ENCODE peak calls at places on chromosomes 7 and 10, in seven cellular contexts. L is H1, J is upper lobe of right lung, Y is suprapubic skin, E is aorta, P is left ventricle myocardium inferior, F is uterus. A is an unnamed sample.

GRCh38 chr10:70588852-70589570 is 13.5 kb downstream of the PRF1 start:
- DNase-seq in L (no peak), J (no peak), Y (no peak), E (no peak), P (no peak), F (no peak), A (no peak)

GRCh38 chr10:27100800-27101347 is 580 bp upstream of the ANKRD26 start:
- DNase-seq in L (no peak), J (no peak), Y (no peak), E (no peak), P (no peak), F (no peak), A (no peak)

GRCh38 chr7:153858335-153858734 is 193.9 kb upstream of the DPP6 start:
- DNase-seq in L (no peak), J (no peak), Y (no peak), E (no peak), P (no peak), F (peak), A (no peak)

GRCh38 chr7:24882989-24883631 is 96.9 kb downstream of the OSBPL3 start:
- DNase-seq in L (no peak), J (no peak), Y (no peak), E (peak), P (peak), F (peak), A (no peak)

GRCh38 chr10:26711324-26711723 is 13.8 kb downstream of the PDSS1 start:
- DNase-seq in L (no peak), J (no peak), Y (no peak), E (no peak), P (no peak), F (no peak), A (no peak)

GRCh38 chr7:84633-85020 is 107.7 kb upstream of the FAM20C start:
- DNase-seq in L (no peak), J (no peak), Y (no peak), E (no peak), P (no peak), F (no peak), A (no peak)

GRCh38 chr10:3807221-3807927 is 22.4 kb upstream of the KLF6 start:
- DNase-seq in L (no peak), J (no peak), Y (no peak), E (no peak), P (no peak), F (no peak), A (no peak)

GRCh38 chr7:105802611-105803520 is 73.5 kb downstream of the ATXN7L1 start:
- DNase-seq in L (no peak), J (no peak), Y (no peak), E (no peak), P (no peak), F (no peak), A (no peak)

GRCh38 chr7:40298421-40298820 is 163.6 kb downstream of the SUGCT start:
- DNase-seq in L (no peak), J (no peak), Y (no peak), E (no peak), P (no peak), F (no peak), A (no peak)

GRCh38 chr10:70656489-70656888 is 15.8 kb upstream of the ADAMTS14 start:
- DNase-seq in L (no peak), J (peak), Y (peak), E (no peak), P (no peak), F (no peak), A (no peak)

GRCh38 chr7:44259547-44260457 is 59.0 kb downstream of the YKT6 start:
- DNase-seq in L (no peak), J (no peak), Y (no peak), E (peak), P (peak), F (peak), A (no peak)

GRCh38 chr10:56585447-56586171 is 224.6 kb upstream of the ZWINT start:
- DNase-seq in L (peak), J (no peak), Y (no peak), E (no peak), P (no peak), F (no peak), A (no peak)

GRCh38 chr7:129258649-129259389 is 34.0 kb downstream of the AHCYL2 start:
- DNase-seq in L (no peak), J (no peak), Y (no peak), E (no peak), P (no peak), F (no peak), A (peak)

GRCh38 chr7:88200793-88201192 is 19.0 kb downstream of the SRI start:
- DNase-seq in L (no peak), J (no peak), Y (no peak), E (no peak), P (no peak), F (no peak), A (no peak)

GRCh38 chr7:4074407-4074806 is 607.7 kb upstream of the FOXK1 start:
- DNase-seq in L (no peak), J (no peak), Y (no peak), E (no peak), P (no peak), F (no peak), A (no peak)

GRCh38 chr10:20890491-20891337 is 6.4 kb downstream of the NEBL start:
- DNase-seq in L (no peak), J (no peak), Y (no peak), E (no peak), P (no peak), F (no peak), A (no peak)

GRCh38 chr10:25556457-25556856 is 377.6 kb upstream of the MYO3A start:
- DNase-seq in L (no peak), J (no peak), Y (no peak), E (no peak), P (no peak), F (no peak), A (no peak)

GRCh38 chr7:55306331-55306730 is 58.8 kb upstream of the LANCL2 start:
- DNase-seq in L (no peak), J (no peak), Y (no peak), E (no peak), P (no peak), F (no peak), A (no peak)

GRCh38 chr10:114402871-114403544 is 1.3 kb downstream of the AFAP1L2 start:
- DNase-seq in L (no peak), J (no peak), Y (no peak), E (peak), P (no peak), F (no peak), A (no peak)

GRCh38 chr7:50379082-50379481 is 71.1 kb downstream of the FIGNL1 start:
- DNase-seq in L (peak), J (no peak), Y (no peak), E (no peak), P (no peak), F (no peak), A (peak)

GRCh38 chr10:124674768-124675222 is 69.4 kb downstream of the FAM53B start:
- DNase-seq in L (no peak), J (peak), Y (no peak), E (no peak), P (no peak), F (no peak), A (no peak)

GRCh38 chr7:100360102-100360607 is 2.2 kb downstream of the PILRB start:
- DNase-seq in L (no peak), J (peak), Y (no peak), E (peak), P (no peak), F (no peak), A (no peak)

GRCh38 chr7:120611959-120612358 is 246.0 kb downstream of the TSPAN12 start:
- DNase-seq in L (no peak), J (no peak), Y (no peak), E (no peak), P (no peak), F (no peak), A (no peak)

DNA sequence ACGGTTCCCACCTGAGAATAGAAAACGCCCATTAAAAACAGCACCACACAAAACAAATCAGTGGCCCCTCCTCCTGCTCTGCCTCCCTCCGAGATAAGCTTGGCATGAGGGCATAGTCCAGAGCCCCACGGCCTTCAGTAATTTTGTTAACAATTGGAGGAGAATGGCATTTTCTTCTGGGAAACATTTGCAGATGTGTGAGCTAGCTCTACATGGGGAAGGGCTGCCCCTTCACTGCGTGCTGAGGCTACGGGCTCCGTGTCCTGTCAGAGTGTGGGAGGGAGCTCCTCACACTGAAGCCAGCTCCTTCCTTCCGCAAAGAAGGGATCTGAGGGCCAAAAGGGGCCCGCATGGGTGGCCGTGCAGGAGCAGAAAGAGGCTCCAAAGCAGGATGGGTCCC is 15.2 kb downstream of the GRK5 start:
- DNase-seq in L (no peak), J (no peak), Y (no peak), E (no peak), P (no peak), F (no peak), A (no peak)
- H3K27ac ChIP-seq in L (no peak), J (peak), Y (peak), E (peak), P (peak), F (peak), A (no peak)

DNA sequence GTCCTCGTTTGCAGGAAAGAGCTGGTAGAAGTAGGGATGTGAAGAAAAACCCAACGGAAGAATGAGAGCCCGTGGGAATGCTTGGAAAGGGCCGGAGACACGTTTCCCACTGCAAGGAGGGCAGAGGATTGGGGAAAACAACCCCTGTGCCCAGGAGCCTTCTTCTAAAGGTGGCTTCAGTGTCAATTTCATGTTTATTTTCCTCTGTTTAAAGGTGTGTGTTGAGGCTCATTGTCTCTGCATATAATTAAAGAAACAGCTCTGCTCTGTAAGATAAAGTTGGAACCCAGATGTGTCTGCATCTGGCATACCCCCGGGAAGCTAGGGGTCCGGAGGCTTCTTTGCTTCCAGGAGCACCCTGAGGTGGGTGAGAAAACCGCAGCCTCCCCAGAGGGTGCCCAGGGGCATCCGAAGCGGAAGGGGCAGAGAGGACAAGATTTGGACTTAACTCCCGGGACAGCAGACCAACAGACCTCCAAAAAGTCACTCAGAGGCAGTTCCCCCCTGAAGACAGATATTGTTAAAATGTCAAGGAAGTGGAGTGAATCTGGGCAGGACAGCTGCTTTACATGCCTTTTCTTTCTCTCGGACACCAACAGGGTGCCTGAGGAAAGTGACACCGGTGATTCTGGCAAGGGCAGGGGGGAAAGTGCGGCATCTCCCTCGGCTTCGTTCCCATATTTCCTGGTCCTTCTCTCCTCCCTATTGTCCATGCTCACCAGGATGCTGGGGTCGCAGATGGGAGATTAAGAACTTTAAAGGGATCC is 8.6 kb upstream of the GATA3 start:
- DNase-seq in L (peak), J (no peak), Y (no peak), E (peak), P (no peak), F (no peak), A (no peak)
- H3K4me3 ChIP-seq in L (peak), J (no peak), Y (peak), E (no peak), P (peak), F (no peak), A (no peak)

DNA sequence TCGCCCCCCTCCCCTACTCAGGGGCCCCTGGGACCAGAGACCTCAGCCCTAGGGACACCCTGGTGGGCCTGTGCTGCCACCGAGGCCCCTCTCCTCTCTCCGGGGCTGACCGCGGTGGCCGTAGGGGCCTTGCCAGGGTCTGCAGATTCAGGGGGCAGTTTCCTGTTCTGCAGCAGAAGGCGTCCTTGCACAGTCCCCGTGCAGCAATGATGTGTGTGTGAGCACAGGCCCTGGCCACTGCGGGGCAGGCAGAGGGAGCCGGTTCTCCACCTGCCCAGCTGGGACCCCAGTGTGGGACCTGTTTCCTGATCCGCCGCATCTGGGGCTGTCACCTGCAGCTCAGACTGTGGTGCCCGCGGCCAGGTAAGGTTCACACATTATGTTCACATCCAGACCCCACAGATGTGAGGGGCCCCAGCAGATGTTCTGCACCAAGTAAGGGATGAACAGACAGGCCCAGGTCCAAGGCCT is 60.7 kb upstream of the DNAJB6 start:
- DNase-seq in L (peak), J (peak), Y (no peak), E (peak), P (no peak), F (no peak), A (no peak)
- H3K27ac ChIP-seq in L (no peak), J (no peak), Y (no peak), E (no peak), P (no peak), F (no peak), A (no peak)

DNA sequence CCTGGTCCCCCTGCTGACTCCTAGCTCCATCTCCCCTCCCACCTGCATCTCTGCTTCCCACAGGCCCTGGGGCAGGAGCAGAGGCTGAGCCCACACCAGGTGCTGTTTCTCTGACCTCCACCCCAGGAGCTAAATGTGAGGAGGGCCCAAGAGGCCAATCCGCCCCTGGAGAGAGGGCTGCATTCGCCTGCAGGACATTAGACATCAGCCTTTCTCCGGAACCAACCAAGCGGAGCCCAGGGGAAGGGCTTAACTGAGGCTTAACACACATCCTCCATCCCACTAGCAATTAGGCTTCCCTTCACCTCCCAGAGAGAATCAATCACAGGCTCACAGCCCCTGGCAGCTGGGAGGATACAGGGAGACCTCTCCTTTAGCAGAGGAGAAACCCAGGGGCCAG is 50.5 kb downstream of the SH3PXD2A start:
- DNase-seq in L (no peak), J (no peak), Y (no peak), E (no peak), P (no peak), F (no peak), A (no peak)
- H3K4me3 ChIP-seq in L (no peak), J (no peak), Y (no peak), E (no peak), P (no peak), F (no peak), A (no peak)

GRCh38 chr7:149495785-149496641 is 1.6 kb downstream of the ZNF746 start:
- DNase-seq in L (no peak), J (no peak), Y (no peak), E (peak), P (peak), F (peak), A (no peak)
- H3K27ac ChIP-seq in L (no peak), J (peak), Y (no peak), E (no peak), P (peak), F (peak), A (no peak)

DNA sequence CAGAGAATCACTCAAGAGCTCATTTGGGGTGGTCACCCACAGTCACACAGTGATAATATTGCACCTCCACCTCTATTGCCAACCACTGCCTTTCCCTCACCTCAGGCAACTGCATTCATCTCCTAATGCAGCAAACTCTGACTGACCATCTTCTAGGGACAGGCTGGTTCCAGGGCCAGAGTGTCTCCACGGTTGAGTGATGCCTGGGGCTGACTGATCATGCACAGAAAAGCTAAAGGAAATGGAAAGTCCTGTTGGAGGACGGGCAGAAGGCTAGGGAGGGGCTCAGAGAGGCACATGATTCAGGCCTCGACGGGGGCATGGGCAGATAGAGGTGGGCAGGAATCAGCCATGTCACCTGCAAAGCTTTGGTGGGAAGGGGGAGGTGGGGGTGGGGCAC is 127.1 kb upstream of the TNS3 start:
- DNase-seq in L (no peak), J (no peak), Y (no peak), E (no peak), P (no peak), F (no peak), A (no peak)
- H3K4me3 ChIP-seq in L (no peak), J (no peak), Y (no peak), E (no peak), P (no peak), F (no peak), A (no peak)

GRCh38 chr7:111026301-111026700 is 64.6 kb upstream of the LRRN3 start:
- DNase-seq in L (no peak), J (no peak), Y (no peak), E (no peak), P (no peak), F (no peak), A (no peak)
- H3K27ac ChIP-seq in L (no peak), J (no peak), Y (no peak), E (no peak), P (no peak), F (no peak), A (no peak)

DNA sequence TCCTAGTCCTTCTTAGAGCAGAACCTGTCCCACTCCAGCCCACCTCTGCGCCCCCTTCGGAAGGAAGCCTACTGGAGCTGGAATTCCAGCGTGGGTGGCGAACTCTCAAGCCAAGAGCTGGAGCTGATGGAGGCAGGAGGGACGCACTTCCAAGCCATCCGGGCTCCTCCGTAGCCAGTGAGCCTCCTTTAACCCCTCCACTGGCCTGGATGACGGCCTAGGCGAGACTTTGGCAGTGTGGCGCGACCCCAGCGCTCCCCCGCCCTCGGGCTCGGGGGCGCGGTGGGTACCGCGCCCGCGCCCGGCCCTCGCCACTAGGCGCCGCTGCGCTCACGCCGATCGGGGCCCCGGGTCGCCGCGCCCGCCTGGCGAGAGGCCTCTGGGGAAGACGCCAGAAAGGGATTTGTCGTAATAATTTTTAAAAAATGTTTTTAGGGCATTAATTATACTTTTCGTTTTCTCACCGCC is 5.1 kb upstream of the EMX2 start:
- DNase-seq in L (no peak), J (no peak), Y (peak), E (no peak), P (no peak), F (peak), A (no peak)
- H3K4me3 ChIP-seq in L (peak), J (peak), Y (peak), E (no peak), P (peak), F (peak), A (peak)

A was measured in iPS DF 6.9.